ENCODE peak calls at places on chromosomes 7 and 10, in four cellular contexts. S is IMR-90, C is stomach, D is right lobe of liver. Z is an unnamed sample.

GRCh38 chr10:114548662-114549061 is 109.4 kb downstream of the ABLIM1 start:
- DNase-seq in D (peak; percentile 84), C (peak; percentile 80), S (peak; percentile 56), Z (no peak)

GRCh38 chr7:99014113-99014985 is 129.6 kb downstream of the SMURF1 start:
- DNase-seq in D (peak; percentile 31), C (peak; percentile 17), S (no peak), Z (no peak)

GRCh38 chr7:22647451-22648257 is 79.3 kb upstream of the IL6 start:
- DNase-seq in S (peak; percentile 98), D (no peak), C (no peak), Z (no peak)

GRCh38 chr10:23442936-23443335 is 4.1 kb downstream of the OTUD1 start:
- DNase-seq in D (no peak), C (no peak), S (peak; percentile 62), Z (no peak)

GRCh38 chr10:118139321-118139720 is 92.6 kb upstream of the RAB11FIP2 start:
- DNase-seq in C (no peak), S (no peak), D (no peak), Z (no peak)

GRCh38 chr10:34313353-34313752 is 501.7 kb downstream of the PARD3 start:
- DNase-seq in D (no peak), S (peak; percentile 25), C (no peak), Z (no peak)

GRCh38 chr10:89649051-89649450 is 4.0 kb upstream of the PANK1 start:
- DNase-seq in S (no peak), C (no peak), D (no peak), Z (no peak)

GRCh38 chr10:91652364-91652763 is 19.5 kb upstream of the PPP1R3C start:
- DNase-seq in C (no peak), D (no peak), S (peak; percentile 95), Z (no peak)

GRCh38 chr7:90955641-90956207 is 308.5 kb upstream of the FZD1 start:
- DNase-seq in S (no peak), C (no peak), D (no peak), Z (no peak)

GRCh38 chr7:95246935-95247370 is 77.4 kb downstream of the PON1 start:
- DNase-seq in D (peak; percentile 50), S (peak; percentile 62), C (peak; percentile 26), Z (no peak)

GRCh38 chr10:72146559-72147323 is 58.4 kb upstream of the SPOCK2 start:
- DNase-seq in C (no peak), S (no peak), D (no peak), Z (no peak)

GRCh38 chr10:89879121-89879520 is 177.7 kb downstream of the KIF20B start:
- DNase-seq in D (no peak), C (no peak), S (no peak), Z (no peak)

GRCh38 chr7:16347461-16348192 is 73.7 kb downstream of the CRPPA start:
- DNase-seq in C (no peak), S (peak; percentile 13), D (no peak), Z (no peak)

GRCh38 chr7:34168013-34168412 is 262.7 kb downstream of the BMPER start:
- DNase-seq in C (no peak), S (no peak), D (no peak), Z (no peak)

GRCh38 chr10:68230268-68230667 is 1.6 kb downstream of the ATOH7 start:
- DNase-seq in S (no peak), C (no peak), D (no peak), Z (no peak)

GRCh38 chr10:68235111-68235510 is 3.2 kb upstream of the ATOH7 start:
- DNase-seq in C (no peak), D (no peak), S (no peak), Z (no peak)

GRCh38 chr10:68233045-68233444 is 1.1 kb upstream of the ATOH7 start:
- DNase-seq in D (no peak), S (no peak), C (no peak), Z (no peak)

GRCh38 chr10:68231916-68232315 is at the start of gene ATOH7:
- DNase-seq in C (no peak), D (no peak), S (peak; percentile 7), Z (no peak)

DNA sequence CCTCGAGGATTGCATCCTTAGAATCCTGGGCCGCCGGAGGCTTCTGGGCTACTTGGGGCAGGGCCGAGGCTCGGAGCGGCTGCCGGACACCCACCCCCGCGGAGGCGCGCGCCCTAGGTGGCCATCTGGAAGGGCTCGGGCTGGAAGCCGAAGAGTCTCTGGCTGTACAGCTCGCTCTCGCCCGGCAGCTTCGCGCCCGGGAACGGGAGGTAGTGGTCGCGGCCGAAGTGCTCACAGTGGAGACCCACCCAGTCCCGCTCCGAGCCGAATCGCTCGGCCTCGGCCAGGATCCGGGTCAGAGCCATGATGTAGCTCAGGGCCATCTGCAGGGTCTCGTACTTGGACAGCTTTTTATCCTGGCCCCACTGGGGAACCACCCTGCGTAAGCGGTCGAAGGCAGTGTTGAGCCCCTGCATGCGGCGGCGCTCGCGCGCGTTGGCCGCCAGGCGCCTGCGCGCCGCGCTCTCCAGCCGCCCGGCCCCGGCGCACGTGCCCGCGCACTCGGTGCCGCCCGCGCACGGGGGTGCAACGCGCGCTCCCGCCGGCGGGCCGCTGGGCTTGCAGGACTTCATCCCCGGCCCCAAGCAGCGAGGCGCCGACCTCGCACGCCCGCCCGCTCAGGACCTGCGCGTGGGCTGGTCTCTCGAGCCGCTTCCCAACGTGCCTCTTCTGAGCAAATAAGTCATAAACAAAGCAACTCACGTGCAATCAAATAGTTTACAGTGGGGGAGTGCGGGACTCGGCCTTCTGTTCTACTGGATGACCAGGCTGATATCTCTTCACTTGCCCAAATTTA is 609 bp downstream of the ATOH7 start:
- DNase-seq in D (peak; percentile 69), S (peak; percentile 76), C (peak; percentile 69), Z (peak; percentile 84)
- TF ChIP-seq POLR2A in D (no peak), S (no peak), C (no peak), Z (no peak)

GRCh38 chr7:4724648-4725013 is 42.5 kb downstream of the FOXK1 start:
- DNase-seq in C (no peak), S (peak; percentile 47), D (no peak), Z (no peak)
- H3K4me1 ChIP-seq in C (peaks cover 27% of the 10 kb centered on the region), S (peaks cover 12% of the 10 kb centered on the region), D (no peaks in the 10 kb centered on the region), Z (peaks cover 26% of the 10 kb centered on the region)

GRCh38 chr7:18228686-18229085 is 201.0 kb upstream of the PRPS1L1 start:
- DNase-seq in D (no peak), S (no peak), C (no peak), Z (no peak)

GRCh38 chr7:18225067-18225466 is 197.4 kb upstream of the PRPS1L1 start:
- DNase-seq in S (no peak), D (no peak), C (no peak), Z (no peak)

GRCh38 chr7:18230271-18230670 is 202.6 kb upstream of the PRPS1L1 start:
- DNase-seq in D (no peak), S (no peak), C (no peak), Z (no peak)

GRCh38 chr7:18224138-18224537 is 196.5 kb upstream of the PRPS1L1 start:
- DNase-seq in C (no peak), S (no peak), D (no peak), Z (no peak)

DNA sequence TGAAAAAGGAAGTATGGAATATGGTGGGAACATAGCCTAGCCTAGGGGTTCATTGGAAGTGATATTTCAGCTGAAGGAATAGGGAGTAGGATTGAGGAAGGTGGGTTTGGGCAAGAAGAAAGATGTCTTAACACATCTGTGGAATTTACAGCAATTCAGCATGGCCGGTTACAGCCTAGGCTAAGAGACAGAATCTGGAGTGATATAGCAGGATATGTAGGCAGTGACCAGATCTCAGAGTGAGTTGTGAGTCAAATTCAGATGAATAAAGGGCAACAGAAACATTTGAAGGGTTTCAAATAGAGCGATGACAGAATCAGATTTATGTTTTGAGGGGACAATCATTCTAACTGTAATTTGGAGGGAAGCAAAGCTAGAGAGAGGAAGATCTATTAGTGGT is 199.0 kb upstream of the PRPS1L1 start:
- DNase-seq in D (no peak), S (no peak), C (no peak), Z (no peak)
- H3K27ac ChIP-seq in D (no peak overlapping the region), S (no peak overlapping the region), C (no peak overlapping the region), Z (no peak overlapping the region)

GRCh38 chr7:155296788-155297516 is 726 bp upstream of the INSIG1 start:
- DNase-seq in S (peak; percentile 81), D (peak; percentile 67), C (peak; percentile 58), Z (peak; percentile 94)
- TF ChIP-seq POLR2A in S (peak; percentile 42), D (no peak), C (no peak), Z (no peak)

GRCh38 chr10:101225846-101226361 is 3.4 kb downstream of the LBX1 start:
- DNase-seq in C (no peak), D (no peak), S (no peak), Z (no peak)

GRCh38 chr10:101223274-101224059 is 5.8 kb downstream of the LBX1 start:
- DNase-seq in S (no peak), D (no peak), C (no peak), Z (no peak)

GRCh38 chr10:101224910-101225823 is 4.1 kb downstream of the LBX1 start:
- DNase-seq in D (no peak), C (no peak), S (no peak), Z (no peak)

GRCh38 chr10:101222683-101223273 is 6.5 kb downstream of the LBX1 start:
- DNase-seq in D (no peak), S (no peak), C (no peak), Z (no peak)

DNA sequence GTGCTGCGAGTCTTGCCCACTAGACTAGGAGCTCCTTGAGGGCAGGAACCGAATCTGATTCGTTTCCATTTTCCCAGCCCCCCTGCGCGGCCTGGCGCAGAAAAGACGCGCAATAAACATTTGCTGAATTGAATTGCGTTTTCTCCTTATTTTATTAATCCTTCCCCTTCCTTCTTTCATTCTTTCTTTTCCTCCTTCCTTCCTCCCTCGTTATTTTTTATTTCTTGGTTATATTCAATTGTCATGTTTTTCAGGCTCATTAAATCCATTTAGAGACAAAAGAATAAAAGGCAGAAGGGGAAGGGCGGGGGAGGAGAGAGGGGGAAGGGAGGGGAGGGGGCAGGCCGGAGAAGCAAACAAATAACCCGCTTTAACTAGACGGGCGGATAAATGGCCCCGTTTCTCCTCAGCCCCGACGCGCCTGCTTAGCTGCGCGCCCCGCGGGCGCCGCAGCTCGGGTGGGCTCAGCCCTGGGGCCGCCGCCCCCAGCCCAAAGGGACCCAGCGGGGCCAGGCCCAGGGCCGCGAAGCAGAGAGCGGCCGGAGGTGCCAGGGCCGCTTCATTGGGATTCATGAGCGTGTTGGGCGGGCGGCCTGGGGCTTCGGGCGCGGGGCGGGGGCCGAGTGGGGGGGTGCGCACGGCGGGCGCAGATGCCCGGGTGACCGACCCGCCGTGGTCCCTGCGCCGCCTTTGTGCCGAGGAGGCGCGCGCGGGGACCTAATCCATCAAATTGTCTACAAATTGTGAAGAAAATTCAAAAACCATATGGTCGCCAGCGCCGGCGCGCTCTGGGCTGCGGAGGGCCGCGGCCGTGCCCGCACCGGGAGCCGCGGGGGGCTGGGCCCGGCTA is 5.0 kb downstream of the LBX1 start:
- DNase-seq in S (no peak), D (no peak), C (no peak), Z (no peak)
- H3K4me1 ChIP-seq in S (no peaks in the 10 kb centered on the region), D (no peaks in the 10 kb centered on the region), C (peaks cover 55% of the 10 kb centered on the region), Z (peaks cover 36% of the 10 kb centered on the region)

GRCh38 chr10:74207681-74208080 is 56.7 kb downstream of the ADK start:
- DNase-seq in S (no peak), C (no peak), D (no peak), Z (no peak)
- H3K27ac ChIP-seq in S (no peak overlapping the region), C (no peak overlapping the region), D (no peak overlapping the region), Z (no peak overlapping the region)